ENCODE peak calls at places on chromosome 12, in four cellular contexts. One of them, this sample, is unnamed. For H3K9me3, the result is how much of the 10 kb centered on the place peaks cover.

GRCh38 chr12:1917172-1918070 is 1.0 kb downstream of the CACNA2D4 start:
- DNase-seq in SJSA1: no peak
- DNase-seq in psoas muscle: no peak
- DNase-seq in CD4-positive, alpha-beta memory T cell: no peak
- DNase-seq in this sample: no peak

GRCh38 chr12:124279315-124279714 is 15.6 kb upstream of the RFLNA start:
- DNase-seq in SJSA1: no peak
- DNase-seq in psoas muscle: no peak
- DNase-seq in CD4-positive, alpha-beta memory T cell: no peak
- DNase-seq in this sample: no peak

GRCh38 chr12:103680591-103681065 is 93.6 kb downstream of the STAB2 start:
- DNase-seq in SJSA1: no peak
- DNase-seq in psoas muscle: peak
- DNase-seq in CD4-positive, alpha-beta memory T cell: no peak
- DNase-seq in this sample: peak

GRCh38 chr12:131013118-131013517 is 59.4 kb downstream of the ADGRD1 start:
- DNase-seq in SJSA1: no peak
- DNase-seq in psoas muscle: no peak
- DNase-seq in CD4-positive, alpha-beta memory T cell: no peak
- DNase-seq in this sample: no peak

GRCh38 chr12:76236640-76237039 is 111.6 kb downstream of the BBS10 start:
- DNase-seq in SJSA1: no peak
- DNase-seq in psoas muscle: no peak
- DNase-seq in CD4-positive, alpha-beta memory T cell: no peak
- DNase-seq in this sample: no peak

GRCh38 chr12:65609359-65609771 is 214.9 kb upstream of the HMGA2 start:
- DNase-seq in SJSA1: no peak
- DNase-seq in psoas muscle: no peak
- DNase-seq in CD4-positive, alpha-beta memory T cell: no peak
- DNase-seq in this sample: no peak

GRCh38 chr12:47737936-47738335 is 12.6 kb upstream of the ENDOU start:
- DNase-seq in SJSA1: no peak
- DNase-seq in psoas muscle: no peak
- DNase-seq in CD4-positive, alpha-beta memory T cell: no peak
- DNase-seq in this sample: peak

GRCh38 chr12:48695859-48696258 is 13.8 kb upstream of the KANSL2 start:
- DNase-seq in SJSA1: no peak
- DNase-seq in psoas muscle: no peak
- DNase-seq in CD4-positive, alpha-beta memory T cell: no peak
- DNase-seq in this sample: no peak

GRCh38 chr12:5794156-5794555 is 150.9 kb downstream of the ANO2 start:
- DNase-seq in SJSA1: no peak
- DNase-seq in psoas muscle: no peak
- DNase-seq in CD4-positive, alpha-beta memory T cell: no peak
- DNase-seq in this sample: peak

GRCh38 chr12:48818831-48819590 is 715 bp downstream of the CACNB3 start:
- DNase-seq in SJSA1: no peak
- DNase-seq in psoas muscle: peak
- DNase-seq in CD4-positive, alpha-beta memory T cell: peak
- DNase-seq in this sample: peak

GRCh38 chr12:105239304-105239703 is 3.3 kb upstream of the APPL2 start:
- DNase-seq in SJSA1: peak
- DNase-seq in psoas muscle: no peak
- DNase-seq in CD4-positive, alpha-beta memory T cell: no peak
- DNase-seq in this sample: no peak

GRCh38 chr12:2299207-2299606 is 246.4 kb downstream of the CACNA1C start:
- DNase-seq in SJSA1: no peak
- DNase-seq in psoas muscle: no peak
- DNase-seq in CD4-positive, alpha-beta memory T cell: no peak
- DNase-seq in this sample: no peak

GRCh38 chr12:54725233-54725843 is 77.2 kb upstream of the DCD start:
- DNase-seq in SJSA1: no peak
- DNase-seq in psoas muscle: no peak
- DNase-seq in CD4-positive, alpha-beta memory T cell: peak
- DNase-seq in this sample: no peak

GRCh38 chr12:99119943-99120342 is 474.9 kb downstream of the APAF1 start:
- DNase-seq in SJSA1: no peak
- DNase-seq in psoas muscle: no peak
- DNase-seq in CD4-positive, alpha-beta memory T cell: no peak
- DNase-seq in this sample: no peak

GRCh38 chr12:68743416-68743815 is 2.6 kb upstream of the SLC35E3 start:
- DNase-seq in SJSA1: no peak
- DNase-seq in psoas muscle: no peak
- DNase-seq in CD4-positive, alpha-beta memory T cell: no peak
- DNase-seq in this sample: no peak

GRCh38 chr12:20040844-20041243 is 327.5 kb upstream of the PDE3A start:
- DNase-seq in SJSA1: no peak
- DNase-seq in psoas muscle: no peak
- DNase-seq in CD4-positive, alpha-beta memory T cell: no peak
- DNase-seq in this sample: peak

GRCh38 chr12:117045998-117046374 is 53.2 kb downstream of the TESC start:
- DNase-seq in SJSA1: no peak
- DNase-seq in psoas muscle: no peak
- DNase-seq in CD4-positive, alpha-beta memory T cell: no peak
- DNase-seq in this sample: no peak

GRCh38 chr12:109951751-109952150 is 44.4 kb downstream of the GIT2 start:
- DNase-seq in SJSA1: peak
- DNase-seq in psoas muscle: peak
- DNase-seq in CD4-positive, alpha-beta memory T cell: no peak
- DNase-seq in this sample: peak

GRCh38 chr12:107277850-107278249 is 184.5 kb upstream of the CRY1 start:
- DNase-seq in SJSA1: no peak
- DNase-seq in psoas muscle: no peak
- DNase-seq in CD4-positive, alpha-beta memory T cell: no peak
- DNase-seq in this sample: no peak

GRCh38 chr12:120060196-120060595 is 56.4 kb downstream of the RAB35 start:
- DNase-seq in SJSA1: no peak
- DNase-seq in psoas muscle: no peak
- DNase-seq in CD4-positive, alpha-beta memory T cell: no peak
- DNase-seq in this sample: no peak

GRCh38 chr12:47838286-47838931 is 18.7 kb upstream of the HDAC7 start:
- DNase-seq in SJSA1: no peak
- DNase-seq in psoas muscle: no peak
- DNase-seq in CD4-positive, alpha-beta memory T cell: peak
- DNase-seq in this sample: peak

GRCh38 chr12:99983721-99984258 is 946 bp downstream of the ANKS1B start:
- DNase-seq in SJSA1: no peak
- DNase-seq in psoas muscle: no peak
- DNase-seq in CD4-positive, alpha-beta memory T cell: no peak
- DNase-seq in this sample: no peak

GRCh38 chr12:89070603-89071002 is 281.7 kb downstream of the DUSP6 start:
- DNase-seq in SJSA1: no peak
- DNase-seq in psoas muscle: no peak
- DNase-seq in CD4-positive, alpha-beta memory T cell: no peak
- DNase-seq in this sample: no peak

GRCh38 chr12:107396991-107397390 is 288.6 kb upstream of the PWP1 start:
- DNase-seq in SJSA1: no peak
- DNase-seq in psoas muscle: no peak
- DNase-seq in CD4-positive, alpha-beta memory T cell: no peak
- DNase-seq in this sample: no peak

GRCh38 chr12:132151766-132152410 is 7.6 kb downstream of the NOC4L start:
- DNase-seq in SJSA1: no peak
- DNase-seq in psoas muscle: peak
- DNase-seq in CD4-positive, alpha-beta memory T cell: no peak
- DNase-seq in this sample: peak

GRCh38 chr12:132151145-132151765 is 7.0 kb downstream of the NOC4L start:
- DNase-seq in SJSA1: no peak
- DNase-seq in psoas muscle: peak
- DNase-seq in CD4-positive, alpha-beta memory T cell: no peak
- DNase-seq in this sample: peak

GRCh38 chr12:132152411-132152821 is 8.2 kb downstream of the NOC4L start:
- DNase-seq in SJSA1: no peak
- DNase-seq in psoas muscle: peak
- DNase-seq in CD4-positive, alpha-beta memory T cell: no peak
- DNase-seq in this sample: no peak

GRCh38 chr12:132152921-132153321 is 8.7 kb downstream of the NOC4L start:
- DNase-seq in SJSA1: no peak
- DNase-seq in psoas muscle: peak
- DNase-seq in CD4-positive, alpha-beta memory T cell: no peak
- DNase-seq in this sample: no peak

DNA sequence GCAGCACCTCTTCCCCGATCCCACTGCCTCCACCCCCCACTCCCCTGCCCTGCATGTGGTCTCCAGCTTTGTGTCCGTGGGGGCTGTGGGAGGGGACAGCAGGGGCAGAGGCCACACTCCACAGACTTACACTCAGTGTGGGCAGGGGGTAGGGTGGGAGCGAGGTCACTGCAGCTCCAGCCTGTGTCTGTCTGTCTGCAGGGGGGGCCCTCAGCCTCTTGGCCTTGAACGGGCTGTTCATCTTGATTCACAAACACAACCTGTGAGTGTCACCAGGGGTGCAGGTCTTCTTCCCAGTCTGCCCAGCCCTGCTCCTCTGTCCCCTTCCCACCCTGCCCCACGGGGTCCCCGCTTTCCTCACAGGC is 6.5 kb downstream of the NOC4L start:
- DNase-seq in SJSA1: no peak
- DNase-seq in psoas muscle: peak
- DNase-seq in CD4-positive, alpha-beta memory T cell: no peak
- DNase-seq in this sample: peak
- H3K27ac ChIP-seq in SJSA1: no peak
- H3K27ac ChIP-seq in psoas muscle: no peak
- H3K27ac ChIP-seq in CD4-positive, alpha-beta memory T cell: no peak
- H3K27ac ChIP-seq in this sample: no peak

GRCh38 chr12:38163442-38163801 is 153.2 kb upstream of the ALG10B start:
- DNase-seq in SJSA1: no peak
- DNase-seq in psoas muscle: no peak
- DNase-seq in CD4-positive, alpha-beta memory T cell: no peak
- DNase-seq in this sample: no peak

GRCh38 chr12:38162708-38163441 is 153.7 kb upstream of the ALG10B start:
- DNase-seq in SJSA1: no peak
- DNase-seq in psoas muscle: no peak
- DNase-seq in CD4-positive, alpha-beta memory T cell: no peak
- DNase-seq in this sample: no peak

GRCh38 chr12:38160318-38161122 is 156.1 kb upstream of the ALG10B start:
- DNase-seq in SJSA1: no peak
- DNase-seq in psoas muscle: no peak
- DNase-seq in CD4-positive, alpha-beta memory T cell: no peak
- DNase-seq in this sample: no peak

GRCh38 chr12:38161123-38162000 is 155.2 kb upstream of the ALG10B start:
- DNase-seq in SJSA1: no peak
- DNase-seq in psoas muscle: no peak
- DNase-seq in CD4-positive, alpha-beta memory T cell: no peak
- DNase-seq in this sample: no peak

DNA sequence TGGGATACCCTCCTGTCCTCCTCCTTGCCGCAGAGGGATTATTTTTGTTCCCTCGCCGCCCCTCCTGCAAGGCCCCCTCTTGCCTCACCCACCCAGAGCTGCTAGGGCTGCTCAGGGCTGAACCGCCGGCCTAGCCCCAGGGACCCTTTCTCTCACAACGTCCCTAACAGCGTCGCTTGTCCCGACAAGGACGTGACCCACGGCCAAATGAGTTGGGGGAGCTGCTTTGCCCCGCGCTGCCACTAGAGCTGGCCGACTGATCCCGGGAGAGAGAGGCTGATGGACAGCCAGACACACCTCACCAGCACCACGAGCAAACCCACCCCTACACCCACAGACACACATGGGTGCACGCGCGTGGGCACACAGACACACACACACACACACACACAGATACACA is 154.6 kb upstream of the ALG10B start:
- DNase-seq in SJSA1: no peak
- DNase-seq in psoas muscle: no peak
- DNase-seq in CD4-positive, alpha-beta memory T cell: no peak
- DNase-seq in this sample: peak
- H3K9me3 ChIP-seq in SJSA1: under half
- H3K9me3 ChIP-seq in psoas muscle: under half
- H3K9me3 ChIP-seq in CD4-positive, alpha-beta memory T cell: under half
- H3K9me3 ChIP-seq in this sample: under half

DNA sequence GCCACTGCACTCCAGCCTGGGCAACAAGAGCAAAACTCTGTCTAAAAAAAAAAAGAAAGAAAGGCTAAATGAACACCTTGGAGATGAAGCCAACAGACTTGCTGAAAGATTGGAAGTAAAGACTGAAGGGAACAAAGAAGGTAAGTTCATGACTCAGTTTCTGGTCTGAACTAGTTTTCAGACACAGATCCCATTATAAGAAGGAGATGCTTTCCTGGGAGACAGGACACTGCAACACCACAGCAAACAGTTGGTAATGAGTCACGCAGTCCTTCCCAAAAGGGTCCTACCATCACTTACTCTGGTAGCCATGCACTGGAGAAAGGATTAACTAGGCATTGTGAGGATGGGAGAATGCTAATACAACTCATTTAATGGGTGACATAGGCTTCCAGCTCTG is 97.2 kb downstream of the SSPN start:
- DNase-seq in SJSA1: no peak
- DNase-seq in psoas muscle: no peak
- DNase-seq in CD4-positive, alpha-beta memory T cell: no peak
- DNase-seq in this sample: no peak
- H3K4me3 ChIP-seq in SJSA1: no peak
- H3K4me3 ChIP-seq in psoas muscle: no peak
- H3K4me3 ChIP-seq in CD4-positive, alpha-beta memory T cell: no peak
- H3K4me3 ChIP-seq in this sample: no peak

GRCh38 chr12:111756681-111757080 is 10.1 kb upstream of the ALDH2 start:
- DNase-seq in SJSA1: no peak
- DNase-seq in psoas muscle: no peak
- DNase-seq in CD4-positive, alpha-beta memory T cell: no peak
- DNase-seq in this sample: peak

GRCh38 chr12:111753144-111753881 is 13.4 kb upstream of the ALDH2 start:
- DNase-seq in SJSA1: peak
- DNase-seq in psoas muscle: peak
- DNase-seq in CD4-positive, alpha-beta memory T cell: no peak
- DNase-seq in this sample: peak

GRCh38 chr12:111757361-111758119 is 9.2 kb upstream of the ALDH2 start:
- DNase-seq in SJSA1: no peak
- DNase-seq in psoas muscle: peak
- DNase-seq in CD4-positive, alpha-beta memory T cell: no peak
- DNase-seq in this sample: peak

GRCh38 chr12:111756196-111756595 is 10.5 kb upstream of the ALDH2 start:
- DNase-seq in SJSA1: no peak
- DNase-seq in psoas muscle: no peak
- DNase-seq in CD4-positive, alpha-beta memory T cell: no peak
- DNase-seq in this sample: no peak

DNA sequence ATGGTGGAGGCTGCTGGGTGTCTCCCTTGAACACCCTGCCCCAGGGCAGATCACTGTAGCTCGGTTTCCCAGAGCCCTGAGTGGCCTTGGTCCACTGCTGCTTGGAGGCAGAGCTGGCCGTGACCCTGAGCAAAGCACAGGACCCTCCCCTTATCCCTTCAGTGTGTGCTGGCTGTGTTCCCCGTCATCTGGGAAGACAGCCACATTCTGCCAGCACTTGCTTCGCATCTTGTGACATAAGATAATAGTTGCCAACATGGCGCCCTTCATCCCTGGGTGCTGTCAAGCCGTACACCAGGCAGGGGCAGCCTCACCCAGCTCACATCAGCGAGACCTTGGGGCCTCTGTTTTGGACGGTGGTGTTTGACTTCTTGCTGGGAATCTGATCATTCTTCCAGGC is 12.1 kb upstream of the ALDH2 start:
- DNase-seq in SJSA1: no peak
- DNase-seq in psoas muscle: no peak
- DNase-seq in CD4-positive, alpha-beta memory T cell: no peak
- DNase-seq in this sample: peak
- H3K27ac ChIP-seq in SJSA1: no peak
- H3K27ac ChIP-seq in psoas muscle: peak
- H3K27ac ChIP-seq in CD4-positive, alpha-beta memory T cell: no peak
- H3K27ac ChIP-seq in this sample: peak